ENCODE peak calls at places on chromosome 19, in five cellular contexts. S is HepG2, Z is SK-N-SH, I is K562, M is GM12878. T is an unnamed sample.

GRCh38 chr19:38667552-38668205 is 20.2 kb downstream of the ACTN4 start:
- DNase-seq in S (no peak), Z (no peak), I (no peak), M (no peak), T (no peak)

GRCh38 chr19:40603071-40603718 is 2.0 kb downstream of the LTBP4 start:
- DNase-seq in S (peak; percentile 28), Z (no peak), I (peak; percentile 85), M (no peak), T (no peak)

GRCh38 chr19:17627921-17628320 is 60.2 kb downstream of the UNC13A start:
- DNase-seq in S (no peak), Z (no peak), I (no peak), M (no peak), T (no peak)

GRCh38 chr19:46288896-46289588 is 7.8 kb upstream of the HIF3A start:
- DNase-seq in S (peak; percentile 36), Z (no peak), I (peak; percentile 29), M (no peak), T (no peak)

GRCh38 chr19:19110410-19111137 is 27.7 kb downstream of the TMEM161A start:
- DNase-seq in S (no peak), Z (peak; percentile 89), I (no peak), M (no peak), T (no peak)

GRCh38 chr19:39135701-39136100 is 10.1 kb downstream of the PAK4 start:
- DNase-seq in S (no peak), Z (peak; percentile 11), I (no peak), M (no peak), T (no peak)

GRCh38 chr19:7657047-7657779 is 11.6 kb upstream of the RETN start:
- DNase-seq in S (no peak), Z (no peak), I (no peak), M (no peak), T (no peak)

GRCh38 chr19:5789886-5790572 is 934 bp downstream of the DUS3L start:
- DNase-seq in S (no peak), Z (no peak), I (no peak), M (no peak), T (no peak)

GRCh38 chr19:18437481-18438330 is at the start of gene ISYNA1:
- DNase-seq in S (peak; percentile 14), Z (peak; percentile 94), I (peak; percentile 94), M (no peak), T (peak; percentile 69)

GRCh38 chr19:41746593-41747227 is 8.6 kb upstream of the CEACAM6 start:
- DNase-seq in S (peak; percentile 29), Z (peak; percentile 40), I (peak; percentile 59), M (no peak), T (peak; percentile 64)

GRCh38 chr19:36686365-36687213 is 823 bp upstream of the ZNF567 start:
- DNase-seq in S (no peak), Z (no peak), I (no peak), M (no peak), T (no peak)

GRCh38 chr19:53868091-53868891 is 608 bp downstream of the MYADM start:
- DNase-seq in S (peak; percentile 47), Z (peak; percentile 67), I (peak; percentile 66), M (no peak), T (no peak)

GRCh38 chr19:53868892-53869804 is 1.5 kb downstream of the MYADM start:
- DNase-seq in S (peak; percentile 82), Z (peak; percentile 91), I (peak; percentile 97), M (no peak), T (peak; percentile 77)

GRCh38 chr19:53872762-53873161 is 5.1 kb downstream of the MYADM start:
- DNase-seq in S (no peak), Z (no peak), I (no peak), M (no peak), T (no peak)

GRCh38 chr19:53871448-53871847 is 3.8 kb downstream of the MYADM start:
- DNase-seq in S (no peak), Z (no peak), I (no peak), M (no peak), T (no peak)

DNA sequence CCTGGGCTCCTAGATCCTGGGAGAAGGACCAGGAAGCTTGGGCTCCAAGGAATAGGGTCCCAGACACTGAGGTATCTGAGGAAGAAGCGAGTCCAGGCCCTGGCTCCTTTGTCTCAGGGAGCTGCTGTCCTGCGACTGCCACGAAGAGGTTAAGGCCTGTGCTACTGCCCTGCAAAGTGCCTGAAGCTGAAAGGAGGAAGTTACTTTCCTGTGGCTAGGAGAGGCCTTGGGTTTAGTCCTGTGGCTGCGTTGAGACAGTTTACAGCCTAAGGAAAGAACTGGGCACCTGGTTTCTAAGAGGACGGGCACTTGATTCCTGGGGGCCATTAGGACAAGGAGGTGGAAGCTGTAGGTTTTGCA is 2.8 kb downstream of the MYADM start:
- DNase-seq in S (no peak), Z (no peak), I (peak; percentile 72), M (no peak), T (no peak)
- TF ChIP-seq FOXM1 in S (no peak), Z (no peak), I (no peak), M (no peak), T (no peak)

GRCh38 chr19:45171211-45171623 is 6.8 kb downstream of the TRAPPC6A start:
- DNase-seq in S (no peak), Z (no peak), I (peak; percentile 77), M (no peak), T (no peak)
- TF ChIP-seq FOXM1 in S (no peak), Z (no peak), I (peak; percentile 36), M (no peak), T (no peak)

GRCh38 chr19:31516756-31517155 is 167.5 kb upstream of the TSHZ3 start:
- DNase-seq in S (no peak), Z (no peak), I (no peak), M (no peak), T (no peak)

GRCh38 chr19:31513841-31514240 is 164.6 kb upstream of the TSHZ3 start:
- DNase-seq in S (no peak), Z (no peak), I (no peak), M (no peak), T (no peak)

GRCh38 chr19:31518216-31518615 is 169.0 kb upstream of the TSHZ3 start:
- DNase-seq in S (no peak), Z (no peak), I (no peak), M (no peak), T (no peak)

GRCh38 chr19:31517466-31518180 is 168.4 kb upstream of the TSHZ3 start:
- DNase-seq in S (no peak), Z (no peak), I (no peak), M (no peak), T (no peak)

DNA sequence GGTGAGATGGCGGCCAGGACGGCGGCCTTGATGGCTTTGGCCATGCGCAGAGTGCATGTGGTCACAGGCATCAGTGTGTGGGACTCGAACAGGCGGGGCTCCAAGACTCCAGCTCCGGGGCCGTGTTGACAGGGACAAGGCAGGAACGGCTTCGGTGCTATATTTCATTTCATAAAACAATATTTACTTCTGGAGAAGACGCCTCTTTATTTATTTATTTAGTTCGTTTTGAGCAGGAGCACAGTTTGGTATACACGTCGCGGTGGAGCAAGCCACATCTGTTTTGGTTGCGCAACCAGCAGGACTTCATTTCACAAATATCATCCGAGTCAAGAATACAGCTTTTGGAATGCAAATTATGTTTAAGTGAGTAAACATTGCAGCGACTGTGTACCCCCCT is 166.7 kb upstream of the TSHZ3 start:
- DNase-seq in S (no peak), Z (no peak), I (no peak), M (no peak), T (no peak)
- TF ChIP-seq FOXM1 in S (no peak), Z (no peak), I (no peak), M (no peak), T (no peak)

GRCh38 chr19:15264933-15265206 is 32.6 kb upstream of the EPHX3 start:
- DNase-seq in S (no peak), Z (no peak), I (no peak), M (no peak), T (no peak)

GRCh38 chr19:15266683-15267082 is 34.4 kb upstream of the EPHX3 start:
- DNase-seq in S (no peak), Z (no peak), I (no peak), M (no peak), T (no peak)

GRCh38 chr19:15265214-15265613 is 33.0 kb upstream of the EPHX3 start:
- DNase-seq in S (no peak), Z (no peak), I (no peak), M (no peak), T (no peak)

GRCh38 chr19:15264061-15264932 is 32.0 kb upstream of the EPHX3 start:
- DNase-seq in S (peak; percentile 56), Z (peak; percentile 85), I (peak; percentile 79), M (no peak), T (peak; percentile 75)

DNA sequence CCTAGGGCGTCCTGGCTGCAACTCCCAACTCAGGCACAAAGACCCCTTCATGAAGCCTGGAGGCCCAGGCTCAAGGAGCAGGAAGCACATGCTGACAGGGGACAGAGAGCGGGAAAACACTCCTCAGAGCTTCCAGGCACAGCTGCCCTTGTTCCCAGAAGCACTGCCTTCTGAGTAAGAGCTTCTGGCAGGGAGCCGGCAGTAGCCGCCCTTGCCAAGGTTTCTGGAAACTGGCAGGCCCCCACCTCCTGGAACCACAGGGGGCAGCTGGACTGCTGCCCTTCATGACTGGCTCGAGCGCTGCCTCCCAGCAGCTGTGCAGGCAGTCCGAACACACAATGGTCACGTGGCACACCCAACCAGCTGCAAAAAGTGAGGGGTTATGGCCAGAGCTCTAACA is 33.6 kb upstream of the EPHX3 start:
- DNase-seq in S (no peak), Z (peak; percentile 91), I (no peak), M (no peak), T (no peak)
- TF ChIP-seq FOXM1 in S (no peak), Z (no peak), I (no peak), M (no peak), T (no peak)

GRCh38 chr19:16266586-16266942 is 58.1 kb upstream of the KLF2 start:
- DNase-seq in S (no peak), Z (no peak), I (no peak), M (no peak), T (no peak)
- TF ChIP-seq FOXM1 in S (no peak), Z (no peak), I (no peak), M (no peak), T (no peak)

GRCh38 chr19:47544075-47544474 is 28.9 kb downstream of the ZNF541 start:
- DNase-seq in S (no peak), Z (no peak), I (no peak), M (no peak), T (no peak)
- TF ChIP-seq FOXM1 in S (no peak), Z (no peak), I (no peak), M (no peak), T (no peak)

GRCh38 chr19:11148001-11148400 is 7.6 kb downstream of the SPC24 start:
- DNase-seq in S (no peak), Z (no peak), I (no peak), M (no peak), T (no peak)

GRCh38 chr19:11154683-11155047 is 917 bp downstream of the SPC24 start:
- DNase-seq in S (no peak), Z (no peak), I (peak; percentile 40), M (no peak), T (no peak)

GRCh38 chr19:11155373-11156120 is at the start of gene SPC24:
- DNase-seq in S (peak; percentile 98), Z (peak; percentile 100), I (peak; percentile 99), M (peak; percentile 94), T (peak; percentile 100)

GRCh38 chr19:11151181-11151580 is 4.4 kb downstream of the SPC24 start:
- DNase-seq in S (no peak), Z (no peak), I (no peak), M (no peak), T (no peak)

GRCh38 chr19:11152318-11153062 is 3.1 kb downstream of the SPC24 start:
- DNase-seq in S (no peak), Z (no peak), I (no peak), M (no peak), T (no peak)
- TF ChIP-seq FOXM1 in S (no peak), Z (no peak), I (no peak), M (no peak), T (no peak)

T was measured in HEK293T.